ENCODE peak calls at places on chromosome 2, in four cellular contexts. T is G401; H is fibroblast of mammary gland; D is stimulated activated CD8-positive, alpha-beta memory T cell treated with anti-CD3 and anti-CD28 coated beads, Interleukin-15, amount 100 ng/mL, for 24 hours. B is an unnamed sample.

GRCh38 chr2:63301481-63301880 is 250.9 kb downstream of the OTX1 start:
- DNase-seq in D (no peak), H (peak), T (no peak), B (no peak)

GRCh38 chr2:72115361-72116080 is 32.1 kb downstream of the CYP26B1 start:
- DNase-seq in H (peak), D (no peak), T (no peak), B (no peak)

GRCh38 chr2:85668009-85668856 is at the start of gene SFTPB:
- DNase-seq in T (no peak), H (peak), D (no peak), B (no peak)

GRCh38 chr2:225041210-225041870 is 928 bp downstream of the DOCK10 start:
- DNase-seq in T (no peak), D (peak), H (peak), B (no peak)

GRCh38 chr2:216665240-216665639 is 30.1 kb downstream of the IGFBP5 start:
- DNase-seq in T (no peak), D (no peak), H (peak), B (no peak)

GRCh38 chr2:138922973-138923563 is 142.9 kb upstream of the NXPH2 start:
- DNase-seq in T (peak), H (peak), D (no peak), B (peak)

GRCh38 chr2:77578354-77578753 is 56.2 kb upstream of the LRRTM4 start:
- DNase-seq in H (no peak), T (no peak), D (no peak), B (no peak)

GRCh38 chr2:52881606-52882005 is 886.0 kb upstream of the CHAC2 start:
- DNase-seq in T (no peak), D (no peak), H (peak), B (no peak)

GRCh38 chr2:45643095-45643494 is 8.4 kb upstream of the PRKCE start:
- DNase-seq in D (no peak), H (no peak), T (no peak), B (no peak)

GRCh38 chr2:140256080-140256479 is 1475.9 kb upstream of the NXPH2 start:
- DNase-seq in T (no peak), H (peak), D (no peak), B (no peak)

GRCh38 chr2:174593574-174594203 is 3.9 kb downstream of the WIPF1 start:
- DNase-seq in D (no peak), T (no peak), H (peak), B (no peak)

GRCh38 chr2:219021591-219021990 is 19.7 kb downstream of the CFAP65 start:
- DNase-seq in D (no peak), T (no peak), H (no peak), B (no peak)

GRCh38 chr2:67564076-67564475 is 166.9 kb downstream of the ETAA1 start:
- DNase-seq in H (peak), D (no peak), T (no peak), B (no peak)

GRCh38 chr2:86284987-86285386 is 52.4 kb downstream of the REEP1 start:
- DNase-seq in T (no peak), H (no peak), D (no peak), B (no peak)

GRCh38 chr2:237403024-237403882 is 10.7 kb downstream of the COL6A3 start:
- DNase-seq in T (peak), D (no peak), H (peak), B (no peak)

GRCh38 chr2:121247534-121247933 is 37.5 kb downstream of the TFCP2L1 start:
- DNase-seq in H (no peak), T (no peak), D (no peak), B (no peak)

GRCh38 chr2:234873828-234874173 is 78.0 kb upstream of the SH3BP4 start:
- DNase-seq in H (peak), T (no peak), D (no peak), B (no peak)

GRCh38 chr2:86078801-86079545 is 26.7 kb downstream of the POLR1A start:
- DNase-seq in T (peak), H (peak), D (no peak), B (peak)

GRCh38 chr2:162711832-162712540 is 126.6 kb downstream of the KCNH7 start:
- DNase-seq in T (no peak), H (no peak), D (no peak), B (no peak)

GRCh38 chr2:38174646-38175096 is 98.7 kb upstream of the CYP1B1 start:
- DNase-seq in D (no peak), T (no peak), H (peak), B (no peak)

GRCh38 chr2:140108706-140109472 is 1328.7 kb upstream of the NXPH2 start:
- DNase-seq in H (no peak), D (no peak), T (no peak), B (no peak)

GRCh38 chr2:14516844-14517243 is 115.7 kb upstream of the LRATD1 start:
- DNase-seq in H (peak), T (no peak), D (no peak), B (no peak)

GRCh38 chr2:7620255-7620654 is 703.0 kb downstream of the RNF144A start:
- DNase-seq in T (no peak), D (no peak), H (peak), B (no peak)

GRCh38 chr2:36515538-36515937 is 82.4 kb downstream of the FEZ2 start:
- DNase-seq in H (no peak), D (no peak), T (no peak), B (no peak)

GRCh38 chr2:71852141-71852711 is 295.4 kb downstream of the CYP26B1 start:
- DNase-seq in T (no peak), D (no peak), H (peak), B (no peak)

GRCh38 chr2:122643725-122644329 is 888.4 kb downstream of the TSN start:
- DNase-seq in H (peak), D (no peak), T (peak), B (no peak)

GRCh38 chr2:228426502-228427216 is 245.2 kb upstream of the SPHKAP start:
- DNase-seq in H (no peak), D (no peak), T (no peak), B (no peak)

GRCh38 chr2:240966457-240966905 is 31.9 kb upstream of the SNED1 start:
- DNase-seq in T (no peak), H (no peak), D (no peak), B (no peak)

GRCh38 chr2:118089015-118089800 is 937 bp downstream of the INSIG2 start:
- DNase-seq in H (peak), D (no peak), T (peak), B (peak)

GRCh38 chr2:189350515-189351209 is 90.6 kb upstream of the WDR75 start:
- DNase-seq in H (peak), T (no peak), D (no peak), B (no peak)

GRCh38 chr2:221423212-221423804 is 148.8 kb downstream of the EPHA4 start:
- DNase-seq in T (no peak), D (no peak), H (peak), B (peak)

GRCh38 chr2:53422979-53423378 is 344.6 kb upstream of the CHAC2 start:
- DNase-seq in D (no peak), H (peak), T (peak), B (peak)

GRCh38 chr2:112835553-112836535 is 735 bp downstream of the IL1B start:
- DNase-seq in H (peak), D (no peak), T (no peak), B (no peak)

GRCh38 chr2:204504594-204504993 is 40.7 kb upstream of the PARD3B start:
- DNase-seq in H (no peak), T (no peak), D (no peak), B (no peak)

GRCh38 chr2:21860913-21861312 is 737.1 kb downstream of the TDRD15 start:
- DNase-seq in D (no peak), T (no peak), H (no peak), B (no peak)

B was measured in cerebellum.